ENCODE peak calls at places on chromosomes 1 and 21, in seven cellular contexts. K, S, X, T, C, H and P are unnamed samples.

GRCh38 chr1:234618726-234619049 is 8.7 kb upstream of the IRF2BP2 start:
- DNase-seq in K (no peak), S (no peak), X (no peak), T (no peak), C (no peak), H (no peak), P (no peak)

GRCh38 chr1:113745425-113745824 is 13.9 kb downstream of the PHTF1 start:
- DNase-seq in K (no peak), S (no peak), X (no peak), T (no peak), C (no peak), H (no peak), P (no peak)

GRCh38 chr21:32533053-32533452 is 52.3 kb downstream of the TCP10L start:
- DNase-seq in K (no peak), S (no peak), X (no peak), T (no peak), C (no peak), H (no peak), P (no peak)

GRCh38 chr21:37435120-37435519 is 68.5 kb downstream of the DYRK1A start:
- DNase-seq in K (peak), S (no peak), X (no peak), T (peak), C (no peak), H (peak), P (peak)

GRCh38 chr1:234500269-234500668 is 21.3 kb upstream of the TARBP1 start:
- DNase-seq in K (peak), S (no peak), X (no peak), T (no peak), C (no peak), H (no peak), P (peak)

GRCh38 chr1:153426809-153427208 is 10.5 kb downstream of the S100A7A start:
- DNase-seq in K (no peak), S (no peak), X (no peak), T (no peak), C (peak), H (no peak), P (no peak)

GRCh38 chr1:35174225-35174540 is 18.8 kb downstream of the SFPQ start:
- DNase-seq in K (no peak), S (no peak), X (no peak), T (no peak), C (no peak), H (no peak), P (no peak)

GRCh38 chr1:65918564-65918963 is 125.9 kb downstream of the PDE4B start:
- DNase-seq in K (no peak), S (no peak), X (no peak), T (no peak), C (no peak), H (no peak), P (no peak)

GRCh38 chr1:18110968-18111367 is 3.4 kb downstream of the IGSF21 start:
- DNase-seq in K (no peak), S (no peak), X (no peak), T (no peak), C (no peak), H (no peak), P (no peak)

GRCh38 chr1:39003787-39004186 is 12.7 kb downstream of the AKIRIN1 start:
- DNase-seq in K (no peak), S (no peak), X (no peak), T (no peak), C (no peak), H (no peak), P (no peak)

GRCh38 chr1:206631085-206631509 is 4.2 kb upstream of the DYRK3 start:
- DNase-seq in K (peak), S (no peak), X (peak), T (peak), C (no peak), H (peak), P (peak)

GRCh38 chr1:180611016-180611930 is 20.5 kb upstream of the XPR1 start:
- DNase-seq in K (peak), S (no peak), X (no peak), T (no peak), C (no peak), H (no peak), P (peak)

GRCh38 chr1:44031051-44031899 is at the start of gene SLC6A9:
- DNase-seq in K (peak), S (peak), X (no peak), T (peak), C (peak), H (peak), P (peak)

GRCh38 chr21:43902441-43902840 is 37.4 kb downstream of the AGPAT3 start:
- DNase-seq in K (peak), S (peak), X (no peak), T (no peak), C (no peak), H (no peak), P (no peak)

GRCh38 chr1:246394121-246394520 is 113.0 kb downstream of the SMYD3 start:
- DNase-seq in K (no peak), S (no peak), X (no peak), T (peak), C (no peak), H (no peak), P (no peak)

GRCh38 chr1:206453111-206453510 is 17.2 kb upstream of the IKBKE start:
- DNase-seq in K (no peak), S (peak), X (no peak), T (no peak), C (no peak), H (no peak), P (no peak)

GRCh38 chr1:43799656-43800629 is 92.6 kb downstream of the ST3GAL3 start:
- DNase-seq in K (no peak), S (no peak), X (no peak), T (peak), C (no peak), H (peak), P (no peak)

GRCh38 chr21:41770901-41771624 is 4.2 kb upstream of the RIPK4 start:
- DNase-seq in K (no peak), S (no peak), X (no peak), T (no peak), C (no peak), H (no peak), P (no peak)

GRCh38 chr1:212622467-212622866 is 13.9 kb downstream of the ATF3 start:
- DNase-seq in K (no peak), S (no peak), X (no peak), T (no peak), C (no peak), H (no peak), P (no peak)

GRCh38 chr1:117232551-117232950 is 21.8 kb upstream of the VTCN1 start:
- DNase-seq in K (peak), S (no peak), X (no peak), T (no peak), C (no peak), H (no peak), P (no peak)

GRCh38 chr1:183989078-183989577 is 48.4 kb downstream of the COLGALT2 start:
- DNase-seq in K (peak), S (no peak), X (no peak), T (peak), C (no peak), H (peak), P (no peak)

GRCh38 chr1:43531906-43532584 is 1.4 kb downstream of the PTPRF start:
- DNase-seq in K (peak), S (no peak), X (no peak), T (no peak), C (no peak), H (no peak), P (no peak)

GRCh38 chr1:34884536-34884935 is 25.0 kb upstream of the SMIM12 start:
- DNase-seq in K (no peak), S (peak), X (no peak), T (no peak), C (peak), H (no peak), P (no peak)

GRCh38 chr1:39098569-39099250 is 72.6 kb downstream of the NDUFS5 start:
- DNase-seq in K (peak), S (peak), X (no peak), T (peak), C (peak), H (peak), P (peak)

GRCh38 chr21:43739648-43740435 is 20.9 kb downstream of the PDXK start:
- DNase-seq in K (no peak), S (no peak), X (no peak), T (no peak), C (no peak), H (no peak), P (no peak)

GRCh38 chr1:28449904-28450303 is 55.9 kb upstream of the RCC1 start:
- DNase-seq in K (peak), S (no peak), X (no peak), T (no peak), C (no peak), H (no peak), P (no peak)

GRCh38 chr1:46131093-46131492 is 1.3 kb downstream of the PIK3R3 start:
- DNase-seq in K (peak), S (no peak), X (no peak), T (no peak), C (no peak), H (no peak), P (no peak)

GRCh38 chr1:49051647-49052046 is 275.0 kb upstream of the BEND5 start:
- DNase-seq in K (no peak), S (no peak), X (no peak), T (no peak), C (no peak), H (no peak), P (no peak)

GRCh38 chr21:20004353-20004752 is 993.9 kb upstream of the NCAM2 start:
- DNase-seq in K (no peak), S (no peak), X (no peak), T (no peak), C (no peak), H (no peak), P (no peak)

GRCh38 chr21:35048706-35049617 is at the start of gene RUNX1:
- DNase-seq in K (peak), S (peak), X (peak), T (no peak), C (no peak), H (peak), P (no peak)
- H3K27ac ChIP-seq in K (peak), S (peak), X (peak), T (peak), C (peak), H (peak), P (no peak)

DNA sequence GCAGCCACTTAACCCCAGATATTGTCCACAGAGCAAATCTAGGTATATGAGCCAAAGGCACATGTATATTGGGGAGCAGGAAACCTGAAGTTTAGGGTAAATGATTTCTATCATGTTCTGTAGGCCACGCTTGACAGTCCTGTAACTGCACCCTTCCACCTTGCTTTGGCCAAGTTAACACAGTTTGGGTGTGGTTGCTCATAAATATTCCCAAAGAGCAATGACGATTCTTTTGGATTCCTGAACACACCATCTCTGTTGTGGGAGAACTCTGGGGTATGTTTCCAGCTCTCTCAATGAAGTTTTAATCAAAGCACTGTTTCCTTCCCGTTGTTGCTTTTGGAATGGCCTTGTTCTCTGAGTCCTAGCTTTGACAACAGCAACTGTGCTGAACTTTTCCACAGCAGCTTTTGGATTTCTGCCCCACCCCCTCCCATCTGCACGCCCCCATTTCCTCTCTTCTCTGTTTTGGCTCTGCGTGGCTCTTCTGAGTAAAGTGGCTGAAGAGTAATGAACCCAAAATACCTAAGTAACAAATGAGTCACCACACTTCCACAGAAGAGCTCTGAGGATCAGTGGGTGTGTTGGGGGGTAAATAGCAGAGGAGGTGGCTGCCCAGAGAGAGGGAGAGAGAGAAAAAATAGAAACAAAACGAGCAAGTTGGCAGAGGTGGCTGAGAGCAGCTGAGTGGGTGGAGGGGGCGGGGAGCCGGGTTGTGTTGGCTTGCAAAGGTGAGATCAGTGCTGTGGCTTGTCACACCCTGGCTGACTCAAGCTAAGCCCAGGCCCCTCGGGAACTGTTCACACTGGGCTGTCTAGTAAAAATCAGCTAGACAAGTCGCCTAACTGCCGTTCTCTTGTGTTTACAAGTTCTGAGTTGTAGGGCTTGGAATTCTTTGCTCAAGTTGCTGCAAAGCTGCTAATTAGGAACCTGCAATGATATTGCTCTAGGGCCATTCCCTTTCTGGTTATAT is 26.9 kb upstream of the RAP1A start:
- DNase-seq in K (peak), S (peak), X (peak), T (peak), C (peak), H (peak), P (peak)
- H3K4me3 ChIP-seq in K (peak), S (no peak), X (peak), T (peak), C (peak), H (peak), P (no peak)

GRCh38 chr1:2353215-2353906 is 38.0 kb downstream of the MORN1 start:
- DNase-seq in K (no peak), S (peak), X (no peak), T (no peak), C (no peak), H (no peak), P (no peak)
- H3K27ac ChIP-seq in K (no peak), S (peak), X (peak), T (no peak), C (peak), H (no peak), P (no peak)

DNA sequence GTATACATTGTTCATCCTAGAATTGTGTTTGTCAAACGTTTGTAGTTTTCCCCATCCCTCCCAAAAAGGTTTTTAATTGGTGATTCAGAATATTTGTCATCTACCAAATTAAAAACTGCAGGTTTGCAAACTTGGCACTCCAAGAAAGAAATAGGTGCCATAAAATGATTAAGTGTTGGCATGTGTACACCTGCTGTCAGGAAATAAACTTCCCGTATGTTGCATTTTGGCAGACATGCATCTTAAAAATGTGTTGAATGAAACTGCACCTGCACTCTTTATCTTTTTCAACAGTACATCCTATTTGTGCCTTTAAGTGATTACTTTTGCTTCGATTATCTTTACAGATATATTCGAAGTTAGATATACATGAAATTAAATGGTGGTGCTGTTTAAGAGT is 7.3 kb downstream of the B3GALT2 start:
- DNase-seq in K (no peak), S (no peak), X (no peak), T (no peak), C (no peak), H (no peak), P (no peak)
- H3K4me3 ChIP-seq in K (no peak), S (no peak), X (no peak), T (no peak), C (no peak), H (no peak), P (no peak)

DNA sequence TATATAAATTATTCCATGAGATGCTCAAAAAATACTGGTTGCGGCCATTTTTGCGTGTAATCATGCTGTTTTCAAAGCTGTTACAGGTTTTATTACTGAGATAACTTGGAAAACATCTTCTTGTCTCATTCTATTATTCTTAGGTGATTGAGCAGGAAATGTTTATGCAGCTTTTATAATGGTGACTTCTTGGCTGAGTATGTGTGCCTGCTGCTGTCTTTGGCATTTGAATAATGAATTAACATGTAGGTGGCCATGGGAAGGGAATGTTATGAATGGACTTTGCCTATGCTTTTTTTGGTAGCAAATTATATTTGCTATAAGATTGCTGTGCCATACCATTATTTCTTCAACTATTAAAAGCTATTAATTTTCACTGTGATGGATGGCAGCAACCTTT is 52.6 kb downstream of the RASAL2 start:
- DNase-seq in K (no peak), S (no peak), X (no peak), T (no peak), C (no peak), H (no peak), P (no peak)
- H3K27ac ChIP-seq in K (no peak), S (no peak), X (no peak), T (no peak), C (no peak), H (no peak), P (no peak)

GRCh38 chr1:1788136-1788535 is 9.9 kb upstream of the NADK start:
- DNase-seq in K (no peak), S (no peak), X (no peak), T (no peak), C (no peak), H (no peak), P (no peak)

GRCh38 chr1:1784933-1785332 is 6.7 kb upstream of the NADK start:
- DNase-seq in K (no peak), S (no peak), X (no peak), T (no peak), C (no peak), H (no peak), P (no peak)

GRCh38 chr1:1783320-1783719 is 5.0 kb upstream of the NADK start:
- DNase-seq in K (no peak), S (no peak), X (no peak), T (no peak), C (no peak), H (no peak), P (no peak)

GRCh38 chr1:1787206-1787605 is 8.9 kb upstream of the NADK start:
- DNase-seq in K (no peak), S (no peak), X (no peak), T (no peak), C (no peak), H (no peak), P (no peak)

GRCh38 chr1:1785666-1786065 is 7.4 kb upstream of the NADK start:
- DNase-seq in K (no peak), S (no peak), X (no peak), T (no peak), C (no peak), H (no peak), P (no peak)
- H3K4me3 ChIP-seq in K (no peak), S (no peak), X (no peak), T (no peak), C (no peak), H (no peak), P (no peak)

DNA sequence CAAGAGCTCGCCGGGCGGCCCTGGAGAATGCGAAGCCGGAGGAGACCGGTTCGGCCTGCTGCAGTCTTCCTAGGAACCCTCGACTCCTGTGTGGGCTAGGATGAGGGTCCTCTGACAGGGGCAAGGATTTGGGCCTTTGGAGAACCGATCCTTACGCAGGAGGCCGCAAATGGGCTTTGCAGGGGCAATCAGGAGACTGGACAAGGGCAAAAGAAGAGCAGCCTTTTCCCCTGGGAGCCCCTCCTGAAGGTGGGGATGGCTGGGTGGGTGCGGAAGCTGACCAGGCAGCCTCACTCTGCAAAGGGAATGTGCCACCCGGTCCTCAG is 111.6 kb downstream of the NAV1 start:
- DNase-seq in K (no peak), S (no peak), X (no peak), T (no peak), C (no peak), H (no peak), P (no peak)
- H3K27ac ChIP-seq in K (no peak), S (peak), X (peak), T (peak), C (peak), H (peak), P (peak)

GRCh38 chr1:156705918-156706646 is 699 bp upstream of the CRABP2 start:
- DNase-seq in K (peak), S (peak), X (no peak), T (no peak), C (no peak), H (no peak), P (peak)

GRCh38 chr1:156704166-156704711 is 1.1 kb downstream of the CRABP2 start:
- DNase-seq in K (no peak), S (no peak), X (no peak), T (no peak), C (no peak), H (no peak), P (no peak)

GRCh38 chr1:156705321-156705917 is at the start of gene CRABP2:
- DNase-seq in K (peak), S (peak), X (no peak), T (no peak), C (no peak), H (no peak), P (peak)

GRCh38 chr1:156703741-156704140 is 1.6 kb downstream of the CRABP2 start:
- DNase-seq in K (no peak), S (no peak), X (no peak), T (no peak), C (no peak), H (no peak), P (no peak)

DNA sequence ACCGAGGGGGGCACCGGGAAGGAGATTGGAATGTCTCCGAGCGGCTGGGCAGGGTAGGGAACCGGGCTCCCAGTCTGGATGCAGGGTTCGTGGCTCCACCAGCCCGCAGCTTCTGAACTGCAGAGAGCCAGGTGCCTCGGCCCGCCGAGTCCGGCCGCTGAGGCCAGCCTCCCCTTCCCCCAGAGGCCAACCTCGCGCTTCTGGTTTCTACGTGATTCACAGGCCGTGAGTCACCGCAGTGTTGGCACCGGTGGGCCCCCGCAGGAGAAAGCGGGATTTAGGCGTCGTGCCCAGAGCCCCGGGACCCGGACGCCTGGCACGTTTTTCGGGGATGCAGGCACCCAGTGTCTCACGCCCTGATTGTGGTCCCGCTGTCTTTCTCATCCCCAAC is 458 bp downstream of the CRABP2 start:
- DNase-seq in K (peak), S (peak), X (no peak), T (no peak), C (no peak), H (peak), P (peak)
- H3K4me3 ChIP-seq in K (peak), S (peak), X (peak), T (peak), C (peak), H (peak), P (peak)